ENCODE peak calls at places on chromosomes 4 and X, in five cellular contexts. C, L, Y, Q and H are unnamed samples.

GRCh38 chr4:77358315-77358928 is 201.4 kb downstream of the CCNG2 start:
- DNase-seq in Y (peak; percentile 42), Q (peak; percentile 64), L (no peak), C (peak; percentile 58), H (peak; percentile 18)

GRCh38 chr4:151315212-151315886 is 10.1 kb downstream of the SH3D19 start:
- DNase-seq in Q (peak; percentile 49), Y (no peak), C (peak; percentile 28), L (no peak), H (no peak)

GRCh38 chrX:16140448-16140847 is 17.1 kb downstream of the GRPR start:
- DNase-seq in C (no peak), L (no peak), Q (no peak), Y (no peak), H (no peak)

GRCh38 chr4:80220711-80221110 is 23.4 kb downstream of the PRDM8 start:
- DNase-seq in L (no peak), Y (no peak), C (no peak), Q (no peak), H (no peak)

GRCh38 chr4:125266901-125267601 is 47.7 kb upstream of the FAT4 start:
- DNase-seq in Y (no peak), L (no peak), C (peak; percentile 85), Q (no peak), H (no peak)

GRCh38 chr4:86532851-86533250 is 61.3 kb upstream of the PTPN13 start:
- DNase-seq in Q (no peak), C (no peak), Y (no peak), L (no peak), H (no peak)

GRCh38 chr4:184802203-184803015 is 23.4 kb downstream of the ACSL1 start:
- DNase-seq in Y (no peak), L (no peak), C (no peak), Q (peak; percentile 71), H (no peak)

GRCh38 chrX:30741545-30741944 is 88.3 kb downstream of the GK start:
- DNase-seq in L (no peak), Y (no peak), C (no peak), Q (no peak), H (no peak)

GRCh38 chr4:109998867-109999303 is 86.2 kb downstream of the EGF start:
- DNase-seq in Y (peak; percentile 54), C (peak; percentile 71), L (no peak), Q (peak; percentile 76), H (peak; percentile 49)

GRCh38 chr4:56907489-56908205 is at the start of gene REST:
- DNase-seq in C (peak; percentile 63), Q (peak; percentile 94), Y (peak; percentile 59), L (peak; percentile 69), H (peak; percentile 37)

GRCh38 chrX:9378980-9379696 is 85.7 kb upstream of the TBL1X start:
- DNase-seq in L (no peak), C (peak; percentile 54), Q (no peak), Y (no peak), H (no peak)

GRCh38 chrX:131812847-131813825 is 210.0 kb upstream of the STK26 start:
- DNase-seq in Q (peak; percentile 74), L (peak; percentile 34), C (no peak), Y (peak; percentile 62), H (peak; percentile 62)

GRCh38 chr4:108861339-108861738 is 98.5 kb upstream of the ETNPPL start:
- DNase-seq in L (no peak), C (peak; percentile 35), Q (peak; percentile 64), Y (no peak), H (no peak)

GRCh38 chr4:93157984-93158383 is 670.6 kb upstream of the ATOH1 start:
- DNase-seq in Y (no peak), L (no peak), Q (no peak), C (no peak), H (no peak)

GRCh38 chrX:24395775-24396174 is 35.3 kb downstream of the SUPT20HL1 start:
- DNase-seq in Y (peak; percentile 61), Q (peak; percentile 88), L (no peak), C (peak; percentile 84), H (peak; percentile 66)

GRCh38 chr4:163492951-163493504 is 1.5 kb upstream of the TMA16 start:
- DNase-seq in L (no peak), Q (no peak), Y (no peak), C (peak; percentile 24), H (no peak)